ENCODE peak calls at places on chromosome 3, in five cellular contexts. One of them, this sample, is unnamed.

GRCh38 chr3:129936757-129937156 is 37.8 kb upstream of the TRH start:
- DNase-seq in OCI-LY7: no peak
- DNase-seq in GM23338: peak
- DNase-seq in HepG2: peak
- DNase-seq in PC-9: peak
- DNase-seq in this sample: peak

GRCh38 chr3:99565316-99565715 is 73.1 kb upstream of the COL8A1 start:
- DNase-seq in GM23338: no peak
- DNase-seq in PC-9: no peak
- DNase-seq in HepG2: no peak
- DNase-seq in OCI-LY7: no peak
- DNase-seq in this sample: no peak

GRCh38 chr3:113532698-113533533 is 561 bp downstream of the SIDT1 start:
- DNase-seq in OCI-LY7: peak
- DNase-seq in PC-9: no peak
- DNase-seq in GM23338: peak
- DNase-seq in HepG2: no peak
- DNase-seq in this sample: no peak

GRCh38 chr3:174957581-174958001 is 98.5 kb downstream of the NAALADL2 start:
- DNase-seq in PC-9: no peak
- DNase-seq in OCI-LY7: no peak
- DNase-seq in HepG2: no peak
- DNase-seq in GM23338: no peak
- DNase-seq in this sample: peak

GRCh38 chr3:64163019-64163754 is 62.1 kb downstream of the PRICKLE2 start:
- DNase-seq in OCI-LY7: no peak
- DNase-seq in GM23338: peak
- DNase-seq in HepG2: no peak
- DNase-seq in PC-9: no peak
- DNase-seq in this sample: no peak

GRCh38 chr3:45119824-45120614 is 26.2 kb downstream of the CDCP1 start:
- DNase-seq in GM23338: no peak
- DNase-seq in PC-9: no peak
- DNase-seq in HepG2: peak
- DNase-seq in OCI-LY7: no peak
- DNase-seq in this sample: peak

GRCh38 chr3:72821170-72821781 is 27.0 kb downstream of the SHQ1 start:
- DNase-seq in GM23338: no peak
- DNase-seq in OCI-LY7: peak
- DNase-seq in HepG2: no peak
- DNase-seq in PC-9: no peak
- DNase-seq in this sample: peak

GRCh38 chr3:193868590-193868989 is 267.4 kb upstream of the HES1 start:
- DNase-seq in HepG2: no peak
- DNase-seq in OCI-LY7: peak
- DNase-seq in PC-9: no peak
- DNase-seq in GM23338: no peak
- DNase-seq in this sample: no peak

GRCh38 chr3:119660474-119661150 is at the start of gene POPDC2:
- DNase-seq in HepG2: no peak
- DNase-seq in PC-9: no peak
- DNase-seq in GM23338: no peak
- DNase-seq in OCI-LY7: no peak
- DNase-seq in this sample: no peak

GRCh38 chr3:122925756-122926155 is 101.8 kb downstream of the SEMA5B start:
- DNase-seq in GM23338: no peak
- DNase-seq in OCI-LY7: no peak
- DNase-seq in HepG2: no peak
- DNase-seq in PC-9: no peak
- DNase-seq in this sample: no peak

GRCh38 chr3:173371848-173372487 is 25.6 kb upstream of the NLGN1 start:
- DNase-seq in OCI-LY7: no peak
- DNase-seq in GM23338: peak
- DNase-seq in PC-9: peak
- DNase-seq in HepG2: no peak
- DNase-seq in this sample: peak

GRCh38 chr3:14460342-14461005 is 58.1 kb downstream of the SLC6A6 start:
- DNase-seq in OCI-LY7: no peak
- DNase-seq in HepG2: no peak
- DNase-seq in GM23338: no peak
- DNase-seq in PC-9: peak
- DNase-seq in this sample: peak

GRCh38 chr3:119579366-119580147 is at the start of gene ADPRH:
- DNase-seq in HepG2: no peak
- DNase-seq in OCI-LY7: no peak
- DNase-seq in PC-9: peak
- DNase-seq in GM23338: peak
- DNase-seq in this sample: peak

GRCh38 chr3:107269081-107269480 is 108.2 kb upstream of the CCDC54 start:
- DNase-seq in PC-9: no peak
- DNase-seq in HepG2: no peak
- DNase-seq in GM23338: no peak
- DNase-seq in OCI-LY7: no peak
- DNase-seq in this sample: no peak

GRCh38 chr3:107272885-107273284 is 104.4 kb upstream of the CCDC54 start:
- DNase-seq in PC-9: no peak
- DNase-seq in GM23338: no peak
- DNase-seq in OCI-LY7: peak
- DNase-seq in HepG2: no peak
- DNase-seq in this sample: no peak

GRCh38 chr3:107268461-107268860 is 108.8 kb upstream of the CCDC54 start:
- DNase-seq in GM23338: no peak
- DNase-seq in OCI-LY7: no peak
- DNase-seq in PC-9: no peak
- DNase-seq in HepG2: no peak
- DNase-seq in this sample: peak

GRCh38 chr3:107272471-107272870 is 104.8 kb upstream of the CCDC54 start:
- DNase-seq in GM23338: no peak
- DNase-seq in PC-9: no peak
- DNase-seq in OCI-LY7: no peak
- DNase-seq in HepG2: no peak
- DNase-seq in this sample: no peak

DNA sequence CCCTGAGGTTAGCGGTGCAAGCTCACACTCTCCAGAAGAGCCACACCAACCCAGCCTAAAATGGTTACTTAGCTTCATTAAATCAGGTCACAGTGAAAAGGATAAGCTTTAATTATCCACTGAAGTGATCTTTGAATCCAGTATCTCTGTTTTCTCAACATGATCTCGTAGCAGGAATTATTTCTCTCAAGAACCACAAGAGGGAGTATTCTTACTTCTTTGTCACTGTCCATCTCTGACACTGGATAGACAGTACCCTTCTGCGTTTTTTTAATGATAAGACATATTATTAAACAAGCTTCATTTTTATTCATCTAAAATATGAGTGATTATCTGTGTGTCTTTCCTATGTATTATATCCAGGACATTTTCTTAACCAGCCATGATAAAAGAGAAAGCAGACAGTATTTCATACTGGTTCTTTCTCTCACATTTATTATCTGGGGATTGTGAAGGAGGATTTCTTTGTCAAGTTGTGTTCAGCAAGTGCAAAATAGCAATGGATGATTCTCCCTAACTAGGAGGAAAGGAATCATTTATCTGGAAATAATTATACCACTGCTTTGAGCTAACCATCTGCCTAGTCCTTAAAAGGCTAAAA is 105.4 kb upstream of the CCDC54 start:
- DNase-seq in GM23338: peak
- DNase-seq in HepG2: peak
- DNase-seq in PC-9: no peak
- DNase-seq in OCI-LY7: peak
- DNase-seq in this sample: peak
- TF ChIP-seq CTCF in GM23338: peak
- TF ChIP-seq CTCF in HepG2: peak
- TF ChIP-seq CTCF in PC-9: peak
- TF ChIP-seq CTCF in OCI-LY7: peak
- TF ChIP-seq CTCF in this sample: peak

GRCh38 chr3:5314897-5315296 is 127.4 kb downstream of the EDEM1 start:
- DNase-seq in GM23338: no peak
- DNase-seq in PC-9: no peak
- DNase-seq in OCI-LY7: no peak
- DNase-seq in HepG2: no peak
- DNase-seq in this sample: no peak
- H3K27ac ChIP-seq in GM23338: no peak
- H3K27ac ChIP-seq in PC-9: no peak
- H3K27ac ChIP-seq in OCI-LY7: no peak
- H3K27ac ChIP-seq in HepG2: no peak
- H3K27ac ChIP-seq in this sample: no peak

DNA sequence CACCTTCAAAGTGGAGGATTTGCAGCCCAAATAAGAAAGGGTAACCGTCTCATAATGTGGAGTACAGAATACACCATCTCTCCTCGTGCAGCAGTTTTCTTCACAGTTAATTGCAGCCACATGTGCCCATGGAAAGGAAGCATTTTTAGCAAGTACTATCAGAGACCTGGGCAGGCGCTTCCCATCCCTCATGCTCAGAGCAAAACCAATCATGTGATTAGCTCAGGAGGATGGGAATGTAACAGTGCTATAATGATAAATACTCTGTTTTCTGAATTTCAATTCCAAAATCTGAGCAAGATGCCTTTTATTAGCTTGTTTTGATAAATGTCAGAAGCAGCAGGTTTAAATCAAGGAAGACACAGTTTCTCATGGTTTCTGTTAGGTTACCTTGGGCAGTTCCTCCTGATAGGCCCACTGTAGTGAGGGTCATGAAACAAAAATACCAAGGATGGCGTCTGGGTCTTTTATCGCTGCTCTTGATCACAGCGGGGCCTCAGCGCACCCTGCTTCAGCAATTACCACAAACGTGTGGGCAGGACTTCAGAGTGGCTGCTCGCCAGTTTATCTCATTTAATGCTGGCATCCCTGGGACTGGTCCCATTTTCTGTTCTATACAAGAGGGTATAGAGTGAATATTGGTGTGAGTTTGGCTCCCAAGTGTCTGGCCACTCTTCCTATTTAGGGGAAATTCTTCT is 92.6 kb upstream of the VGLL4 start:
- DNase-seq in HepG2: no peak
- DNase-seq in OCI-LY7: no peak
- DNase-seq in GM23338: no peak
- DNase-seq in PC-9: no peak
- DNase-seq in this sample: no peak
- H2AFZ ChIP-seq in HepG2: no peak
- H2AFZ ChIP-seq in OCI-LY7: peak
- H2AFZ ChIP-seq in GM23338: no peak
- H2AFZ ChIP-seq in PC-9: peak
- H2AFZ ChIP-seq in this sample: no peak

DNA sequence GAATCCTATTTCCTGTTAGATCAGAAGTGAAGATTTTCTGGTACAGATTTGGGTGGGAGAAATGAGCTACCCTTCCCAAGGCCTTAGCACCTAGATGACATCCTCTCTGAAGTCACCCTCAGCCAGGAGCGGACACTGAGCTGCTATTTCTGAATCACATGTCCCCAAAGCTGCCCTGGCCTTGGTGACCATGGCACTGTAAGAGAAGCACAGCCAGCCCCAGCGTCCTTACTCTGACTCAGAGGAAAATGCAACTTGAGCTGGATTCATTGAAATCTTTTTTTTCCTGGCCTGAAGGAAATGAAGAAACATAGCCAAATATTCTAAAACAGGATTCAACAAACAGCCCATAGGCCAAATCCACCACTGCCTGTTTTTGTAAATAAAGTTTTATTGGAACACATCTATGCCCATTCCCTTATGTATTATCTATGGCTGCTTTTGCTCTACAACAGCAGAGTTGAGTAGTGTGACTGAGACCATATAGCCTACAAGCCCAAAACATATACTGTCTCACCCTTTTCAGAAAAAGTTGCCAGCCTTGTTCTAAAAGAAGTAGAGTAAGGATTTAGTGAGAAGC is 215.8 kb upstream of the CTDSPL start:
- DNase-seq in HepG2: no peak
- DNase-seq in PC-9: no peak
- DNase-seq in OCI-LY7: no peak
- DNase-seq in GM23338: no peak
- DNase-seq in this sample: no peak
- TF ChIP-seq CTCF in HepG2: no peak
- TF ChIP-seq CTCF in PC-9: no peak
- TF ChIP-seq CTCF in OCI-LY7: no peak
- TF ChIP-seq CTCF in GM23338: no peak
- TF ChIP-seq CTCF in this sample: no peak

DNA sequence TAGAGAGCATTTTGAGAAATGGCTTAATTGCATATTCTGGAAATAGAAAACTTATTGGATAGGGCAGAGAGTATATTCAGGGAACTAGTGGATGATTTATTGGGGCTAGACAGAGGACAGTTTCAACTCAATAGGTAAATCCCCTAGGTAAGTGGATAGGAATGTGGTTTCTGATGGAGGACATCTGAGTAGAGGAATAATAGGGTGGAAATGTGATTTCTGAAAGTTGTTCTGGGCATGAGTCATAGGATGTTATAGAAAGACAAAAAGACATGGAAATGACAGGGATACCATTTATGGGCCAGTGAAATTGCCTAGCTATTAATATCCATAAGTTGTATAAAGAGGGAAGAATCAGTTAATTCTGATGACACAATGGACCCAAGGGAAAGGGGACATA is 563.3 kb upstream of the GOLIM4 start:
- DNase-seq in GM23338: no peak
- DNase-seq in HepG2: no peak
- DNase-seq in PC-9: no peak
- DNase-seq in OCI-LY7: no peak
- DNase-seq in this sample: no peak
- H3K27ac ChIP-seq in GM23338: no peak
- H3K27ac ChIP-seq in HepG2: no peak
- H3K27ac ChIP-seq in PC-9: no peak
- H3K27ac ChIP-seq in OCI-LY7: no peak
- H3K27ac ChIP-seq in this sample: no peak

GRCh38 chr3:178350763-178351162 is 185.5 kb upstream of the KCNMB2 start:
- DNase-seq in HepG2: no peak
- DNase-seq in GM23338: no peak
- DNase-seq in PC-9: no peak
- DNase-seq in OCI-LY7: no peak
- DNase-seq in this sample: no peak

GRCh38 chr3:178353292-178353814 is 182.9 kb upstream of the KCNMB2 start:
- DNase-seq in GM23338: no peak
- DNase-seq in PC-9: no peak
- DNase-seq in HepG2: no peak
- DNase-seq in OCI-LY7: no peak
- DNase-seq in this sample: peak

GRCh38 chr3:178352300-178353021 is 183.8 kb upstream of the KCNMB2 start:
- DNase-seq in OCI-LY7: no peak
- DNase-seq in PC-9: peak
- DNase-seq in GM23338: peak
- DNase-seq in HepG2: no peak
- DNase-seq in this sample: peak
- H2AFZ ChIP-seq in OCI-LY7: no peak
- H2AFZ ChIP-seq in PC-9: no peak
- H2AFZ ChIP-seq in GM23338: no peak
- H2AFZ ChIP-seq in HepG2: no peak
- H2AFZ ChIP-seq in this sample: no peak